ENCODE peak calls at places on chromosomes 13 and 19, in five cellular contexts. U is IMR-90, V is upper lobe of left lung, S is adrenal gland, F is thyroid gland. Z is an unnamed sample.

GRCh38 chr19:45231891-45232290 is 13.3 kb downstream of the EXOC3L2 start:
- DNase-seq in S (no peak), U (no peak), V (no peak), F (no peak), Z (no peak)

GRCh38 chr19:35236638-35237400 is 8.3 kb upstream of the FAM187B start:
- DNase-seq in U (no peak), S (peak; percentile 18), F (no peak), V (no peak), Z (no peak)

GRCh38 chr19:30001794-30002193 is 59.8 kb downstream of the URI1 start:
- DNase-seq in V (no peak), S (no peak), F (no peak), U (peak; percentile 19), Z (no peak)

GRCh38 chr19:11359421-11359820 is 4.2 kb downstream of the PLPPR2 start:
- DNase-seq in S (no peak), V (no peak), F (no peak), U (no peak), Z (no peak)

GRCh38 chr19:375395-376110 is 31.0 kb upstream of the MIER2 start:
- DNase-seq in F (no peak), U (no peak), S (no peak), V (no peak), Z (no peak)

GRCh38 chr13:43664700-43665191 is 122.0 kb downstream of the ENOX1 start:
- DNase-seq in F (peak; percentile 2), V (no peak), S (peak; percentile 23), U (peak; percentile 74), Z (peak; percentile 20)

GRCh38 chr19:13986348-13986904 is 19.7 kb downstream of the RFX1 start:
- DNase-seq in S (peak; percentile 85), F (peak; percentile 76), V (peak; percentile 92), U (peak; percentile 72), Z (peak; percentile 88)

GRCh38 chr19:9939301-9939913 is 3.1 kb upstream of the OLFM2 start:
- DNase-seq in S (no peak), F (no peak), U (peak; percentile 60), V (no peak), Z (no peak)

GRCh38 chr13:21676611-21677021 is 5.7 kb downstream of the FGF9 start:
- DNase-seq in S (peak; percentile 42), V (peak; percentile 70), U (no peak), F (peak; percentile 30), Z (peak; percentile 29)

GRCh38 chr13:36766295-36766694 is 52.7 kb upstream of the RFXAP start:
- DNase-seq in V (peak; percentile 68), S (no peak), U (peak; percentile 47), F (no peak), Z (no peak)

GRCh38 chr19:44356383-44357111 is at the start of gene ZNF112:
- DNase-seq in V (peak; percentile 94), F (peak; percentile 91), U (peak; percentile 91), S (peak; percentile 91), Z (peak; percentile 92)

GRCh38 chr19:40416918-40417713 is 3.9 kb upstream of the PRX start:
- DNase-seq in U (peak; percentile 35), F (peak; percentile 38), V (peak; percentile 62), S (no peak), Z (peak; percentile 38)

GRCh38 chr13:24863748-24864540 is 100.0 kb downstream of the RNF17 start:
- DNase-seq in V (no peak), F (no peak), S (no peak), U (no peak), Z (no peak)

GRCh38 chr13:50400035-50400726 is 384.9 kb downstream of the KCNRG start:
- DNase-seq in V (no peak), S (peak; percentile 73), U (peak; percentile 15), F (peak; percentile 77), Z (peak; percentile 47)

GRCh38 chr19:37594982-37595382 is 306 bp downstream of the ZNF540 start:
- DNase-seq in V (peak; percentile 71), F (peak; percentile 77), S (peak; percentile 81), U (peak; percentile 58), Z (peak; percentile 64)

GRCh38 chr19:41426116-41426841 is 895 bp downstream of the B3GNT8 start:
- DNase-seq in F (no peak), V (no peak), S (no peak), U (no peak), Z (no peak)

GRCh38 chr13:43769552-43769951 is 17.2 kb downstream of the ENOX1 start:
- DNase-seq in S (no peak), V (no peak), U (no peak), F (no peak), Z (no peak)

GRCh38 chr19:681029-681626 is 4.9 kb downstream of the FSTL3 start:
- DNase-seq in S (no peak), U (no peak), V (peak; percentile 95), F (peak; percentile 78), Z (peak; percentile 89)

GRCh38 chr13:31168736-31169135 is 7.0 kb upstream of the HSPH1 start:
- DNase-seq in F (no peak), V (no peak), U (no peak), S (no peak), Z (no peak)

GRCh38 chr13:91745962-91746361 is 347.5 kb downstream of the GPC5 start:
- DNase-seq in V (no peak), U (no peak), F (no peak), S (no peak), Z (no peak)

GRCh38 chr13:114067381-114067885 is 65.0 kb downstream of the RASA3 start:
- DNase-seq in V (no peak), S (no peak), U (peak; percentile 68), F (no peak), Z (no peak)

GRCh38 chr13:46961719-46962118 is 64.9 kb upstream of the HTR2A start:
- DNase-seq in S (no peak), F (no peak), V (no peak), U (peak; percentile 89), Z (peak; percentile 16)

GRCh38 chr19:23783634-23784033 is 24.9 kb upstream of the ZNF681 start:
- DNase-seq in S (no peak), F (no peak), V (no peak), U (no peak), Z (no peak)

GRCh38 chr19:36423925-36424324 is 5.5 kb upstream of the ZFP82 start:
- DNase-seq in S (no peak), F (no peak), U (no peak), V (no peak), Z (no peak)

GRCh38 chr13:45933203-45934014 is 81.9 kb upstream of the SIAH3 start:
- DNase-seq in S (no peak), V (no peak), F (no peak), U (no peak), Z (no peak)

GRCh38 chr13:76326343-76326742 is 559.9 kb downstream of the KCTD12 start:
- DNase-seq in V (no peak), S (no peak), U (no peak), F (no peak), Z (no peak)

GRCh38 chr19:17766543-17767131 is 15.4 kb downstream of the FCHO1 start:
- DNase-seq in S (peak; percentile 91), V (peak; percentile 88), U (peak; percentile 77), F (peak; percentile 77), Z (peak; percentile 81)

GRCh38 chr13:23724196-23724970 is 154.2 kb downstream of the TNFRSF19 start:
- DNase-seq in F (no peak), V (no peak), U (peak; percentile 71), S (no peak), Z (no peak)

GRCh38 chr13:44281252-44282000 is 92.2 kb upstream of the SERP2 start:
- DNase-seq in F (no peak), V (no peak), U (no peak), S (no peak), Z (no peak)

GRCh38 chr19:44848036-44848804 is 2.1 kb downstream of the NECTIN2 start:
- DNase-seq in F (peak; percentile 59), V (no peak), S (peak; percentile 61), U (peak; percentile 57), Z (peak; percentile 47)

GRCh38 chr13:74246398-74246975 is 112.3 kb upstream of the KLF12 start:
- DNase-seq in U (peak; percentile 43), F (peak; percentile 51), V (no peak), S (no peak), Z (no peak)

GRCh38 chr13:110644892-110645521 is 29.7 kb downstream of the NAXD start:
- DNase-seq in S (peak; percentile 82), V (peak; percentile 68), F (peak; percentile 78), U (peak; percentile 55), Z (peak; percentile 73)
- TF ChIP-seq POLR2A in S (no peak), V (no peak), F (no peak), U (no peak), Z (no peak)

GRCh38 chr19:2852598-2852997 is 11.3 kb downstream of the ZNF555 start:
- DNase-seq in U (no peak), V (no peak), S (no peak), F (no peak), Z (no peak)
- H3K9me3 ChIP-seq in U (peaks cover 93% of the 10 kb centered on the region), V (peaks cover 58% of the 10 kb centered on the region), S (no peaks in the 10 kb centered on the region), F (no peaks in the 10 kb centered on the region), Z (peaks cover 3% of the 10 kb centered on the region)

DNA sequence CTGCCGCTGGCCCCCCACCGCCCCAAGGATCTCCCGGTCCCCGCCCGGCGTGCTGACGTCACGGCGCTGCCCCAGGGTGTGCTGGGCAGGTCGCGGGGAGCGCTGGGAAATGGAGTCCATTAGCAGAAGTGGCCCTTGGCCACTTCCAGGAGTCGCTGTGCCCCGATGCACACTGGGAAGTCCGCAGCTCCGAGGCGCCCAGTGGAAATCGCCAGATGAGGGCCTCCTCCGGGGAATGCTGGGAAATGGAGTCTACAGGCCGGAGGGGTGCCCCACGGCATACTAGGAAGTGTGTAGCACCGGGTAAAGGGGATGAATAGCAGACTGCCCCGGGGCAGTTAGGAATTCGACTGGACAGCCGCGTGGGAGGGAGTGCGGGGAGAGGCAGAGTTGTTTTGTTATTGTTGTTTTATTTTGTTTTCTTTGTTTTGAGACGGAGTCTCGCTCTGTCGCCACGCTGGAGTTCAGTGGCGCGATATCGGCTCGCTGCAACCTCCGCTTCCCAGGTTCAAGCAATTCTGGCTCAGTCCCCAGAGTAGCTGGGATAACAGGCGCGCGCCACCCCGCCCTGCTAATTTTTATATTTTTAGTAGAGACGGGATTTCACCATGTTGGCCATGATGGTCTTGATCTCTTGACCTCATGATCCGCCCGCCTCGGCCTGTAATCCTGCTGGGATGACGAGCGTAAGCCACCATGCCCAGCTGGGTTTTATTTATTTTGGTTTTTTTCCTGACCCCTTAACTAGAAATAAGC is at the start of gene PPP1R12C:
- DNase-seq in S (peak; percentile 98), F (peak; percentile 99), U (peak; percentile 99), V (peak; percentile 100), Z (peak; percentile 99)
- TF ChIP-seq POLR2A in S (peak; percentile 9), F (peak; percentile 57), U (no peak), V (peak; percentile 52), Z (peak; percentile 62)

DNA sequence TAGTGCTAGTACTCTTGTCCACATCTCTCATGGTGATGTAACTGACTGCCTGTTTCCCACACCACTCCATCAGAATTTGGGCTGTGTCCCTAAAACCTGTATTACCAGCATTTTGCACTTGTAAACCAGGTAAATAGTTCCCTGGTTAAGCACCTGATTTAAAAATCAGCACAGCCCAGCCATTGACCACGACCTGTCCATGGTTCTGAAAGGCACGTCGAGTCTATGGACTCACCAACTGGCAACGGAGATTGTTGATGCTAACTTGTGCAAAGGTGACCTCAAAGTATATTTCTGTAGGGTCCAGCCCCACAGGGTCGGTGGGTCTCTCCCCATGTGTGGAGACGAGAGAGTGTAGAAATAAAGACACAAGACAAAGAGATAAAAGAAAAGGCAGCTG is 46.7 kb upstream of the ZNF835 start:
- DNase-seq in F (no peak), V (no peak), S (no peak), U (no peak), Z (no peak)
- H3K9me3 ChIP-seq in F (no peaks in the 10 kb centered on the region), V (no peaks in the 10 kb centered on the region), S (no peaks in the 10 kb centered on the region), U (peaks cover 23% of the 10 kb centered on the region), Z (no peaks in the 10 kb centered on the region)